ENCODE peak calls at places on chromosome 13, in five cellular contexts. H is PC-3, Z is fibroblast of lung, U is tibial nerve, V is aorta. O is an unnamed sample.

GRCh38 chr13:35727881-35728280 is 251.4 kb upstream of the MAB21L1 start:
- DNase-seq in Z (no peak), U (no peak), V (no peak), H (no peak), O (no peak)

GRCh38 chr13:114313061-114313860 is 1.0 kb upstream of the CHAMP1 start:
- DNase-seq in H (peak), V (no peak), Z (no peak), U (no peak), O (no peak)

GRCh38 chr13:85148009-85148408 is 651.2 kb downstream of the SLITRK6 start:
- DNase-seq in H (no peak), V (no peak), Z (peak), U (no peak), O (no peak)

GRCh38 chr13:38002596-38002995 is 133.0 kb upstream of the TRPC4 start:
- DNase-seq in U (no peak), V (no peak), Z (no peak), H (peak), O (no peak)

GRCh38 chr13:33264620-33264978 is 21.0 kb downstream of the STARD13 start:
- DNase-seq in V (no peak), H (no peak), Z (no peak), U (no peak), O (no peak)

GRCh38 chr13:114212096-114212495 is 22.6 kb upstream of the CDC16 start:
- DNase-seq in H (peak), U (no peak), V (no peak), Z (peak), O (no peak)

GRCh38 chr13:94483970-94484369 is 4.5 kb upstream of the DCT start:
- DNase-seq in U (peak), H (no peak), V (no peak), Z (peak), O (no peak)

GRCh38 chr13:98473792-98474153 is 103.1 kb downstream of the STK24 start:
- DNase-seq in H (no peak), V (no peak), U (no peak), Z (no peak), O (no peak)

GRCh38 chr13:114151565-114152284 is 19.3 kb upstream of the RASA3 start:
- DNase-seq in H (peak), U (no peak), V (peak), Z (peak), O (no peak)

GRCh38 chr13:69970521-69970920 is 137.1 kb upstream of the ATXN8OS start:
- DNase-seq in U (no peak), V (no peak), H (peak), Z (no peak), O (no peak)

GRCh38 chr13:98157188-98157587 is 14.3 kb downstream of the FARP1 start:
- DNase-seq in Z (no peak), H (no peak), U (no peak), V (no peak), O (no peak)

GRCh38 chr13:32330438-32330837 is 15.1 kb downstream of the BRCA2 start:
- DNase-seq in H (no peak), U (no peak), Z (peak), V (no peak), O (no peak)

GRCh38 chr13:43364210-43365041 is 341.0 kb downstream of the DNAJC15 start:
- DNase-seq in V (no peak), U (no peak), H (no peak), Z (peak), O (no peak)

GRCh38 chr13:32135655-32136054 is 104.1 kb downstream of the FRY start:
- DNase-seq in H (peak), U (no peak), Z (peak), V (no peak), O (no peak)

GRCh38 chr13:43963726-43964125 is 84.0 kb downstream of the LACC1 start:
- DNase-seq in H (peak), U (no peak), Z (no peak), V (no peak), O (no peak)

GRCh38 chr13:42990147-42990990 is 1.7 kb downstream of the EPSTI1 start:
- DNase-seq in U (no peak), H (no peak), V (no peak), Z (peak), O (no peak)

GRCh38 chr13:85501616-85502015 is 297.6 kb downstream of the SLITRK6 start:
- DNase-seq in U (no peak), Z (no peak), H (no peak), V (no peak), O (no peak)

GRCh38 chr13:25111557-25111956 is 15.6 kb downstream of the PABPC3 start:
- DNase-seq in H (peak), V (no peak), U (no peak), Z (no peak), O (no peak)

GRCh38 chr13:29081036-29081435 is 260.9 kb downstream of the MTUS2 start:
- DNase-seq in Z (no peak), U (no peak), H (no peak), V (no peak), O (no peak)

GRCh38 chr13:71412231-71412630 is 454.8 kb downstream of the DACH1 start:
- DNase-seq in U (no peak), H (no peak), Z (no peak), V (no peak), O (no peak)

GRCh38 chr13:31556376-31556775 is 182.9 kb upstream of the RXFP2 start:
- DNase-seq in U (no peak), Z (no peak), V (no peak), H (no peak), O (no peak)

GRCh38 chr13:28744656-28745055 is 25.9 kb upstream of the SLC46A3 start:
- DNase-seq in U (no peak), Z (no peak), V (no peak), H (no peak), O (no peak)

GRCh38 chr13:99308481-99309087 is 1.4 kb upstream of the GPR183 start:
- DNase-seq in V (no peak), U (no peak), H (no peak), Z (peak), O (no peak)

GRCh38 chr13:37131092-37131491 is 25.6 kb upstream of the CSNK1A1L start:
- DNase-seq in Z (no peak), H (no peak), U (no peak), V (no peak), O (no peak)

GRCh38 chr13:30129411-30129810 is 177.9 kb downstream of the KATNAL1 start:
- DNase-seq in H (no peak), V (no peak), U (no peak), Z (no peak), O (no peak)

GRCh38 chr13:77429320-77430142 is 102.6 kb upstream of the MYCBP2 start:
- DNase-seq in V (no peak), Z (no peak), H (peak), U (no peak), O (no peak)

GRCh38 chr13:26707122-26708006 is 53.2 kb downstream of the GPR12 start:
- DNase-seq in Z (peak), U (peak), H (peak), V (no peak), O (peak)

GRCh38 chr13:25971499-25972145 is 80.2 kb downstream of the SHISA2 start:
- DNase-seq in H (peak), Z (no peak), V (no peak), U (no peak), O (no peak)

GRCh38 chr13:20566424-20566916 is 487 bp upstream of the IFT88 start:
- DNase-seq in Z (peak), U (peak), H (peak), V (no peak), O (peak)

GRCh38 chr13:109780880-109781383 is 5.5 kb downstream of the IRS2 start:
- DNase-seq in H (no peak), V (no peak), Z (no peak), U (no peak), O (no peak)

GRCh38 chr13:109779074-109779473 is 7.3 kb downstream of the IRS2 start:
- DNase-seq in V (no peak), Z (no peak), U (no peak), H (no peak), O (no peak)

GRCh38 chr13:109781384-109782065 is 4.9 kb downstream of the IRS2 start:
- DNase-seq in U (no peak), Z (no peak), H (no peak), V (no peak), O (no peak)

GRCh38 chr13:109778102-109778542 is 8.3 kb downstream of the IRS2 start:
- DNase-seq in U (no peak), H (peak), Z (no peak), V (no peak), O (no peak)

GRCh38 chr13:109779876-109780516 is 6.4 kb downstream of the IRS2 start:
- DNase-seq in H (no peak), Z (no peak), U (no peak), V (no peak), O (no peak)
- H3K27ac ChIP-seq in H (no peak), Z (no peak), U (peak), V (no peak), O (no peak)

DNA sequence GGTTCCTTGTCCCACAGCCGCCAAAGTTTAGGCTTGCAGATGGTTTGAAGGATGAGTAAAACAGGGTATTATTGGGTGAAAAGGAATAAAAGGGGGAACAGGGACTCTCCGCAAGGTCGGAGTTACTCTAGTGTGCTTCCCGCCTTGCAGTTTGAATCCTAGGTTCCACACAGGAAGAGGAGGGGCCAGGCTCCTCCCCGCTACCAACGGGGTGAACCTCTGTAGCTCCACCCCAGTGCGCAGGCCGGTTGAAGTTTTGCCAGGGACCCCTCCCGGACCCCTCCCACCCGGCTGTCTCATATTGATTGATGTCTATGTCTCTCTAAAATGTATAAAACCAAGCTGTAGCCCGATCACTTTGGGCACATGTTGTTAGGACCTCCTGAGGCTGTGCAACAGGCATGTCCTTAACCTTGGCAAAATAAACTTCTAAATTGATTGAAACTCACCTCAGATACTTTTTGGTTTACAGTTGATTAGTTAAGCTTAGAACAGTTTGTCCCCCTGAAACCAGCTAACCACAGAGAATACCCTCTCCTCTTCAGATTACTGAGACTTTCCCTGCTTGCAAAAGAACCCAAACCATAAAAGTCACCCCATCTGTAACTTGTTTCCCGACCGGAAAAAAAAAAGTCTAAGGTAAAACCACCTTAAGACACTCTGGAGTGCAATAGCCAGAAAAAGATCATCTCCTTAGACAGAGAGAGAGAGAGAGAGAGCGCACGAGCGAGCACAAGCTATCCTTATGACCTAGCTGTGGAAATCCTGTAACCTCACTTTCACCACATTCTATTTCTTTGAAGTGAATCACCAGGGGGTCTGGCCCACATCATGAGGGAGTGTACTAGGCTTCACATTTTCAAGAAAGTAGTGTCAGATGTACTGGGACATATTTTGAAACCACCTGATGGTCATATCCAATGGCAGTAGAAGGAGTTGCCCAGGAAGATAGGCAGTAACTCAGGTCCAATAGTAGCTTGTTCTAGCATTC is 11.3 kb upstream of the GTF2F2 start:
- DNase-seq in V (no peak), U (no peak), Z (peak), H (no peak), O (no peak)
- H3K27ac ChIP-seq in V (no peak), U (no peak), Z (no peak), H (no peak), O (no peak)

GRCh38 chr13:51148952-51149573 is 38.0 kb upstream of the C13orf42 start:
- DNase-seq in U (peak), Z (peak), V (no peak), H (peak), O (no peak)
- H3K27ac ChIP-seq in U (no peak), Z (no peak), V (no peak), H (no peak), O (no peak)

DNA sequence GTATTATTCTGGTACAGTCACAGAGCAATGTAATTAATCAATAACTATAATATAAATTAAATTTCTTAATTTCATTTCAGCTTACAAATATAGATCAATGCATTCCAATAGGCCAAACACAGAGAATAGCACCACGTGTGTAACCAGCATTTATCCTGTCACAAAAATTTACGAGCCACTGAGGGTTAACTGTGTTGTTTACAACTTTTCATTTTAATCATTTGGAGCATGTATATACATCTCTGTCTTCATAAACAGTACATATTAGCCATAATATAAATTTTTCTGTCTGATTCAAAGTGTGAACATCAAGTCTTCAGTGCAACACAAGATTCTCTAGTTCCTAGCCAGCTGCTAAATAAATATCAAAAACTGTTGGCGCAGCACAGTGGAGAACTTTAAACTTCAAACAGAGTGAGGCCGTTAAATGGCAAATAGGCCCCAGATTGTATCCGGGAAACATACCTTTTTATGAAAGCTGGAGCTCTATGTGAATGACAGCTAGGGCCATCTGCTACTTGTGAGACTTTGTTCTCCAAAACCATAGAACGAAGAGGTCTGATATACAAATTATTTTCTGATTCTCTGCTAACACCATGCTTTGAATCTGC is 105.1 kb downstream of the TBC1D4 start:
- DNase-seq in H (no peak), U (no peak), Z (no peak), V (no peak), O (no peak)
- H3K27ac ChIP-seq in H (no peak), U (no peak), Z (no peak), V (no peak), O (no peak)

GRCh38 chr13:106867249-106867648 is 299.3 kb upstream of the ARGLU1 start:
- DNase-seq in V (no peak), H (peak), Z (peak), U (no peak), O (no peak)
- H3K27ac ChIP-seq in V (no peak), H (no peak), Z (no peak), U (no peak), O (no peak)

GRCh38 chr13:112783135-112783945 is 93.5 kb downstream of the ATP11A start:
- DNase-seq in Z (peak), H (no peak), V (peak), U (peak), O (no peak)
- H3K27ac ChIP-seq in Z (peak), H (no peak), V (no peak), U (peak), O (no peak)

DNA sequence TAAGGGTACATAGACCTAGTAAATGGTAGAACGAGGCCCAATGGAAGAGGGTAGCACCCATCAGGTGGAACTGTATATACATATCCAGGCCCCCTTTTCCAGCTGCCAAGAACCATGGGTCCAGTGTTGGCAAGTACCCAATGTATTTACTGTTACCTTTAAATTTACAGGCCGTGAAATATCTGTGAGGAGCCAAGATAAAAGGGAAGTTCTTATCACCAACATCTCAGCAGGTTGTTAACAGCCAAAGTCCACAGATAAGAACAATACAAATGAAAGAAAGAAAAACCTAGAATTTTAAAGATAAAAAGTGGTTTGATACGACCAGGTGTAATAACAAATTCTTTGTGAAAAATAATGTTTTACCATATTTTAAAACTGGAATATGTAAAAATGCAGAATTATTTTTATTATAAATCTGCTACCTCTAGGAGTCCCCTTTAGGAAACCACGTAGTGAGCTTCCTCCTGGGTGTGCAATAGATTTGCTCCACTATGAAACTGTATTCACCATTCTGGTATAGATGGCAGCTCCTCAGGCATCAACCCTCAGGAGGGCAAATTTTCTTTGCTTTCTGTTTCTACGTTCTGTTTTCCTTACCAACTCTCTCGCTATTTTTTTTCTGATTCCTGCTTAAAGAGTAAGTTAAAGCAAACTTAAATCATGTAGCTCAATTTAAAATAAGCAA is 292.2 kb upstream of the SLC10A2 start:
- DNase-seq in U (no peak), Z (no peak), H (no peak), V (no peak), O (no peak)
- H3K27ac ChIP-seq in U (no peak), Z (no peak), H (no peak), V (no peak), O (no peak)